ENCODE peak calls at places on chromosomes 13 and 19, in four cellular contexts. One of them, this sample, is unnamed.
A peak's percentile ranks its signal among the peaks of the same experiment; 100 is the strongest.

GRCh38 chr13:84430015-84430414 is 547.7 kb upstream of the SLITRK1 start:
- DNase-seq in GM12878: no peak
- DNase-seq in IMR-90: peak; percentile 40
- DNase-seq in K562: no peak
- DNase-seq in this sample: no peak

GRCh38 chr13:114078501-114079451 is 53.6 kb downstream of the RASA3 start:
- DNase-seq in GM12878: no peak
- DNase-seq in IMR-90: peak; percentile 84
- DNase-seq in K562: no peak
- DNase-seq in this sample: no peak

GRCh38 chr19:38676023-38676877 is 28.8 kb downstream of the ACTN4 start:
- DNase-seq in GM12878: no peak
- DNase-seq in K562: peak; percentile 95
- DNase-seq in IMR-90: peak; percentile 78
- DNase-seq in this sample: peak; percentile 47

GRCh38 chr13:41944229-41944628 is 16.7 kb downstream of the VWA8 start:
- DNase-seq in GM12878: no peak
- DNase-seq in K562: no peak
- DNase-seq in IMR-90: no peak
- DNase-seq in this sample: no peak

GRCh38 chr13:61170791-61171330 is 244.8 kb downstream of the PCDH20 start:
- DNase-seq in GM12878: no peak
- DNase-seq in IMR-90: no peak
- DNase-seq in K562: no peak
- DNase-seq in this sample: no peak

GRCh38 chr13:43573361-43573740 is 213.4 kb downstream of the ENOX1 start:
- DNase-seq in K562: no peak
- DNase-seq in IMR-90: no peak
- DNase-seq in GM12878: no peak
- DNase-seq in this sample: peak; percentile 9

GRCh38 chr13:109297628-109298027 is 488.8 kb downstream of the IRS2 start:
- DNase-seq in GM12878: no peak
- DNase-seq in IMR-90: peak; percentile 90
- DNase-seq in K562: no peak
- DNase-seq in this sample: no peak

GRCh38 chr13:78603240-78603947 is at the start of gene POU4F1:
- DNase-seq in IMR-90: peak; percentile 11
- DNase-seq in GM12878: peak; percentile 19
- DNase-seq in K562: peak; percentile 87
- DNase-seq in this sample: peak; percentile 71

GRCh38 chr13:35743165-35743564 is 266.7 kb upstream of the MAB21L1 start:
- DNase-seq in K562: no peak
- DNase-seq in GM12878: no peak
- DNase-seq in IMR-90: no peak
- DNase-seq in this sample: no peak

GRCh38 chr13:73018336-73018735 is 40.5 kb upstream of the KLF5 start:
- DNase-seq in IMR-90: peak; percentile 50
- DNase-seq in GM12878: no peak
- DNase-seq in K562: no peak
- DNase-seq in this sample: no peak

GRCh38 chr19:7366701-7367420 is 18.1 kb downstream of the ARHGEF18 start:
- DNase-seq in IMR-90: peak; percentile 33
- DNase-seq in K562: peak; percentile 58
- DNase-seq in GM12878: no peak
- DNase-seq in this sample: peak; percentile 32

GRCh38 chr19:12796146-12797071 is 5.1 kb downstream of the JUNB start:
- DNase-seq in K562: peak; percentile 71
- DNase-seq in GM12878: no peak
- DNase-seq in IMR-90: peak; percentile 81
- DNase-seq in this sample: peak; percentile 80

GRCh38 chr13:110062777-110063442 is 244.0 kb downstream of the COL4A1 start:
- DNase-seq in IMR-90: no peak
- DNase-seq in K562: no peak
- DNase-seq in GM12878: no peak
- DNase-seq in this sample: no peak

GRCh38 chr13:108786578-108787100 is 157.2 kb downstream of the MYO16 start:
- DNase-seq in GM12878: no peak
- DNase-seq in IMR-90: no peak
- DNase-seq in K562: no peak
- DNase-seq in this sample: no peak

GRCh38 chr19:11168568-11168967 is 13.0 kb upstream of the SPC24 start:
- DNase-seq in K562: no peak
- DNase-seq in IMR-90: peak; percentile 97
- DNase-seq in GM12878: no peak
- DNase-seq in this sample: peak; percentile 98

GRCh38 chr19:32351807-32352630 is 6.6 kb downstream of the ZNF507 start:
- DNase-seq in IMR-90: peak; percentile 69
- DNase-seq in K562: no peak
- DNase-seq in GM12878: no peak
- DNase-seq in this sample: peak; percentile 65

GRCh38 chr19:10044390-10044789 is 31.1 kb downstream of the RDH8 start:
- DNase-seq in IMR-90: no peak
- DNase-seq in K562: peak; percentile 64
- DNase-seq in GM12878: no peak
- DNase-seq in this sample: peak; percentile 10

GRCh38 chr19:29216021-29216420 is 3.1 kb upstream of the UQCRFS1 start:
- DNase-seq in K562: no peak
- DNase-seq in GM12878: no peak
- DNase-seq in IMR-90: no peak
- DNase-seq in this sample: no peak

DNA sequence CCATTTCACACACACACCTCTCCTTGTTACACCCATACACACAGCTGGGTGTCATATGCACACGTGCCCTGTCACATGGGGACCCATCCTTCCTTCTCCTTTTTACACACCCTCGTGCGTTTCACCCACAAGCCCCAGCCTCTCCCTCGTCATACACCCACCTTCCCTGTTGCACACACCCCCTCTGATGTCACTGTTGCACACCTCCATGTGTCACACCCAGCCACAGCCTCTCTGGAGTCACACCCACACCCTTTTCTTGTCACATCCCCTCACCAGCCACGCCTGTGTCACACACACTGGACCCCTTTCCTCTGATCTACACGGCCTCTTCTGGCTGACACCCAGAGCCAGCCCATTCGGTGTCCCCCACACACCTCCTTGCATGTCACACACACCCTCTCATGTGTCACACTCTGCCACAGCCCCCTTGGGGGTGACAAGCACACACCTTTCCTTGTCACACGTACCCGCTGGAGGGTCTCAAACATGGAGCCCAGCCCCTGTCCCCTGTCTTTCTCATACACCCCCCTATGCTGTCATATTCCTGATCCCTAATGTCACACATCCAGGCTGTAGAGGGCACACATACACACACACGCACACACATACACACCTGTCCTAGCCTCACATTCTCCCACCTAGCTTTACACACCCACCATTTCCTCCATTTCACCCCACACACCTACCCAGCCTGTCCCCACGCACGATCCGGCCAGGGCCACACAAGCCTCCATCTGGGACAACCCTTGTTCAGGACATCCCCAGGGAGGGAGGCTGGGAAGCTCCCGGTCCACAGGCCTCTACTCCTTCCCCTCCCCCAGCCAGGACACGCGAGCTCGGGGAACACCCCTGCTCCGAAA is 1.4 kb downstream of the NOVA2 start:
- DNase-seq in GM12878: no peak
- DNase-seq in IMR-90: no peak
- DNase-seq in K562: no peak
- DNase-seq in this sample: no peak
- TF ChIP-seq FOS in GM12878: no peak
- TF ChIP-seq FOS in IMR-90: no peak
- TF ChIP-seq FOS in K562: no peak
- TF ChIP-seq FOS in this sample: no peak

GRCh38 chr13:50845211-50845610 is 1.7 kb upstream of the DLEU7 start:
- DNase-seq in K562: no peak
- DNase-seq in IMR-90: no peak
- DNase-seq in GM12878: no peak
- DNase-seq in this sample: no peak
- TF ChIP-seq FOS in K562: no peak
- TF ChIP-seq FOS in IMR-90: no peak
- TF ChIP-seq FOS in GM12878: no peak
- TF ChIP-seq FOS in this sample: no peak

DNA sequence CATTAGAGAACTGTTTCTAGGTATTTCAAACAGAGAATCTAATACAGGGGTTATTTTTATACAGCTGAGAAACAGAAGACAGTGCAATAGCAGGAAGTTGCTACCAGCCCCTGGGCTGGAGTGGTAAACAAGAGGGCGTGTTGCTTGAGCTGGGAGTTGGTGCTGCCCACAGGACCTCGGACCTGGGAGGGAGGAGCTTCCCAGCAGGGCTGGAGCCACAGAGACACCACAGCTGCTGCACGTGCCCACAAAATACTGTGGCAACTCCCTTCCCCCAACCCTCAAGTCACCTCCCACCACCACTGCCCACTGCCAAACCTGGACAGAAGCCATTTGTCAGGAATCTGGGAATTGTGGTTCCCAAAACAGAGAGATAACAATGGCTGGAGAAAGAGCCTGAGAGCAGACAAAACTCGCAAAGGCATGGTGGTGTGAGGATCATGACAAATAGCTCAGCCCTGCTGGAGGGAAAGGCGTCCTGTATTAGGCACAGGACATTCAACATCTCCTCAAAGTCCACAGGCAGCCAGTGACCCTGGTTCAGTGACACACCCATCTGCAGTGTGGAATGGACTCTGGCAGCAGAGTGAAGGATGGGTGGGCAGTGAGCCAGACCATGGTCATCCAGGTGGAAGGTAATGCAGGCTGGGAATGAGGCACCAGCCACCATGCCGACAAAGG is 57.2 kb downstream of the SPATA13 start:
- DNase-seq in GM12878: no peak
- DNase-seq in K562: no peak
- DNase-seq in IMR-90: no peak
- DNase-seq in this sample: no peak
- TF ChIP-seq FOS in GM12878: no peak
- TF ChIP-seq FOS in K562: no peak
- TF ChIP-seq FOS in IMR-90: no peak
- TF ChIP-seq FOS in this sample: no peak

GRCh38 chr19:46824887-46825730 is 25.5 kb downstream of the AP2S1 start:
- DNase-seq in K562: no peak
- DNase-seq in GM12878: no peak
- DNase-seq in IMR-90: no peak
- DNase-seq in this sample: no peak
- TF ChIP-seq FOS in K562: no peak
- TF ChIP-seq FOS in GM12878: no peak
- TF ChIP-seq FOS in IMR-90: no peak
- TF ChIP-seq FOS in this sample: no peak

DNA sequence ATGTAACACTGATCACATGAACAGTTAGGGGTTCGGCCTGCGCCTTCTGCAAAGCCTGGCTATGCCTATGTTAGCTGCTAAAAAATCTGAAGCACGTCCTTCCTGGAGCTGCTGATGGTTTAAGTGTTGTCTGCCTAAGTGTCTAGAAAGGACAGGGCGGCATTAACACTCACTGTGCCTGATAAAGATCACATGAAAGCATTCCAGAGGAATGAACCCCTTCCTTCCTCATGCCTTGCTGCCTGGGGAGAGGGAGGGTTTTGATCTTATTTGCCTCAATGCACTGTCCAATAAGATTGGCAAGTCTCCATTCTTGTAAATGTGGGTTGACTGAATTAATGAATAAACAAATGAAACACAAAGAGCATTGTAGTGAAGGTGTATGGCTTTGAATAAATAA is 5.2 kb downstream of the DOCK9 start:
- DNase-seq in GM12878: no peak
- DNase-seq in K562: no peak
- DNase-seq in IMR-90: peak; percentile 49
- DNase-seq in this sample: peak; percentile 93
- TF ChIP-seq FOS in GM12878: no peak
- TF ChIP-seq FOS in K562: no peak
- TF ChIP-seq FOS in IMR-90: no peak
- TF ChIP-seq FOS in this sample: peak; percentile 69

GRCh38 chr13:99968521-99969367 is 2.8 kb downstream of the ZIC5 start:
- DNase-seq in IMR-90: no peak
- DNase-seq in K562: no peak
- DNase-seq in GM12878: no peak
- DNase-seq in this sample: no peak

GRCh38 chr13:99965329-99966000 is 6.1 kb downstream of the ZIC5 start:
- DNase-seq in IMR-90: no peak
- DNase-seq in K562: no peak
- DNase-seq in GM12878: no peak
- DNase-seq in this sample: no peak

GRCh38 chr13:99967884-99968520 is 3.6 kb downstream of the ZIC5 start:
- DNase-seq in K562: no peak
- DNase-seq in IMR-90: no peak
- DNase-seq in GM12878: no peak
- DNase-seq in this sample: no peak

GRCh38 chr13:99969368-99969933 is 2.1 kb downstream of the ZIC5 start:
- DNase-seq in GM12878: no peak
- DNase-seq in IMR-90: no peak
- DNase-seq in K562: peak; percentile 20
- DNase-seq in this sample: no peak

DNA sequence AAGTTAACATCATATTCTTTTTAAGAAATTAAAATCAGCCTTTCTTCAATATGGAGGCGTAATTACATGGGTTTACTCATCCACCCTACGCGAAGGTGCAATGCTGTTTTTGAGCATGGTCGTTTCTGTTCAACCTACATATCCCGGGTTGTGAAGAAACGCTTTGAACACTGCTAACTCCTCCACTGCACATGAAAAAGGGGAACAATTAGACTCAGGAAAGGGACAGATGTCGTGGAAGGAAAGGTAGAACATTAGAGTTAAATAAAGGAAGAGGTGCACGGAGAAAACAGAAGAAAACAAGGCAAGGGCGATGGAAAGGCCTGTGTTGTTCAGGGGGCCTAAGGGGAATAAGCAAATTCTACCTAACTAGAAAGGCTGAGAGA is 4.1 kb downstream of the ZIC5 start:
- DNase-seq in GM12878: no peak
- DNase-seq in K562: no peak
- DNase-seq in IMR-90: no peak
- DNase-seq in this sample: no peak
- TF ChIP-seq FOS in GM12878: no peak
- TF ChIP-seq FOS in K562: no peak
- TF ChIP-seq FOS in IMR-90: no peak
- TF ChIP-seq FOS in this sample: no peak

GRCh38 chr13:112103971-112104872 is 37.3 kb downstream of the SOX1 start:
- DNase-seq in IMR-90: no peak
- DNase-seq in K562: no peak
- DNase-seq in GM12878: no peak
- DNase-seq in this sample: no peak
- TF ChIP-seq FOS in IMR-90: no peak
- TF ChIP-seq FOS in K562: no peak
- TF ChIP-seq FOS in GM12878: no peak
- TF ChIP-seq FOS in this sample: no peak

GRCh38 chr13:76314495-76314894 is 571.7 kb downstream of the KCTD12 start:
- DNase-seq in K562: no peak
- DNase-seq in GM12878: no peak
- DNase-seq in IMR-90: no peak
- DNase-seq in this sample: no peak
- TF ChIP-seq FOS in K562: no peak
- TF ChIP-seq FOS in GM12878: no peak
- TF ChIP-seq FOS in IMR-90: no peak
- TF ChIP-seq FOS in this sample: no peak

This sample was measured in endothelial cell of umbilical vein.